ENCODE peak calls at places on chromosomes 5 and 9, in seven cellular contexts. S, E, C, I, Z, N and Q are unnamed samples.

GRCh38 chr5:35880166-35880565 is 23.5 kb downstream of the IL7R start:
- DNase-seq in S (no peak), I (no peak), E (no peak), N (no peak), Z (no peak), C (no peak), Q (no peak)

GRCh38 chr9:68755752-68756151 is 50.7 kb downstream of the PIP5K1B start:
- DNase-seq in S (no peak), C (no peak), Z (no peak), E (no peak), N (peak; percentile 51), I (no peak), Q (peak; percentile 53)

GRCh38 chr9:120876842-120877240 is at the start of gene PHF19:
- DNase-seq in I (no peak), C (no peak), Z (no peak), E (peak; percentile 57), S (no peak), N (peak; percentile 41), Q (no peak)

GRCh38 chr5:121968910-121969607 is 7.3 kb downstream of the SRFBP1 start:
- DNase-seq in E (no peak), N (no peak), C (no peak), I (no peak), S (no peak), Z (no peak), Q (no peak)

GRCh38 chr5:10836991-10837390 is 76.0 kb upstream of the DAP start:
- DNase-seq in S (no peak), E (no peak), N (no peak), C (no peak), I (no peak), Z (no peak), Q (no peak)

GRCh38 chr9:749712-750111 is 91.8 kb upstream of the DMRT1 start:
- DNase-seq in N (no peak), Z (no peak), C (no peak), E (no peak), I (no peak), S (no peak), Q (no peak)

GRCh38 chr5:1161832-1162229 is 39.6 kb upstream of the SLC6A19 start:
- DNase-seq in N (no peak), I (no peak), C (peak; percentile 79), S (peak; percentile 26), Z (peak; percentile 88), E (no peak), Q (no peak)

GRCh38 chr5:74895906-74896305 is 29.7 kb upstream of the FAM169A start:
- DNase-seq in N (no peak), S (no peak), Z (peak; percentile 86), E (no peak), C (peak; percentile 60), I (no peak), Q (no peak)

GRCh38 chr5:15525679-15526275 is 25.8 kb downstream of the FBXL7 start:
- DNase-seq in C (no peak), N (no peak), I (no peak), Z (no peak), E (no peak), S (no peak), Q (no peak)

GRCh38 chr5:66671305-66671704 is 75.1 kb downstream of the MAST4 start:
- DNase-seq in N (no peak), I (no peak), S (no peak), C (no peak), E (no peak), Z (no peak), Q (no peak)

GRCh38 chr5:57172466-57172961 is 1.3 kb upstream of the GPBP1 start:
- DNase-seq in S (no peak), I (no peak), C (peak; percentile 33), E (no peak), Z (no peak), N (no peak), Q (no peak)

GRCh38 chr9:12775963-12776774 is 1.3 kb downstream of the LURAP1L start:
- DNase-seq in C (peak; percentile 88), I (peak; percentile 62), S (peak; percentile 81), E (peak; percentile 46), Z (peak; percentile 95), N (peak; percentile 85), Q (peak; percentile 94)

GRCh38 chr9:124782661-124783574 is 6.0 kb downstream of the OLFML2A start:
- DNase-seq in S (no peak), Z (no peak), I (no peak), N (no peak), E (peak; percentile 9), C (no peak), Q (no peak)

GRCh38 chr5:35852084-35852734 is 4.5 kb upstream of the IL7R start:
- DNase-seq in I (no peak), Z (no peak), C (no peak), S (no peak), N (no peak), E (peak; percentile 32), Q (no peak)

GRCh38 chr5:148808864-148809642 is 17.4 kb upstream of the ADRB2 start:
- DNase-seq in S (peak; percentile 0), N (no peak), C (peak; percentile 21), Z (peak; percentile 46), E (peak; percentile 65), I (no peak), Q (peak; percentile 58)

GRCh38 chr9:15400281-15400941 is 22.3 kb upstream of the SNAPC3 start:
- DNase-seq in C (no peak), I (no peak), E (no peak), N (no peak), Z (no peak), S (no peak), Q (no peak)

GRCh38 chr5:139655727-139656271 is 7.7 kb downstream of the CXXC5 start:
- DNase-seq in Z (no peak), N (peak; percentile 67), S (no peak), I (no peak), E (no peak), C (peak; percentile 45), Q (peak; percentile 53)

GRCh38 chr5:78791416-78792100 is 143.0 kb upstream of the LHFPL2 start:
- DNase-seq in I (no peak), C (no peak), E (no peak), S (no peak), Z (no peak), N (no peak), Q (no peak)

GRCh38 chr9:129234491-129234890 is 56.4 kb upstream of the IER5L start:
- DNase-seq in E (no peak), Z (no peak), N (no peak), I (no peak), S (no peak), C (no peak), Q (no peak)

GRCh38 chr5:122996102-122996501 is 40.4 kb downstream of the PPIC start:
- DNase-seq in S (no peak), N (no peak), C (peak; percentile 7), Z (peak; percentile 14), E (no peak), I (no peak), Q (no peak)

GRCh38 chr9:100525563-100525962 is 52.3 kb upstream of the CAVIN4 start:
- DNase-seq in Z (no peak), S (no peak), I (no peak), E (no peak), N (no peak), C (no peak), Q (no peak)

GRCh38 chr5:1546556-1546955 is 22.8 kb upstream of the LPCAT1 start:
- DNase-seq in C (no peak), S (no peak), N (no peak), I (no peak), Z (peak; percentile 1), E (no peak), Q (no peak)

GRCh38 chr5:32503261-32503660 is 58.7 kb upstream of the ZFR start:
- DNase-seq in E (no peak), N (no peak), I (no peak), C (no peak), Z (no peak), S (no peak), Q (no peak)

GRCh38 chr5:18325431-18325830 is 691.2 kb downstream of the TAF11L14 start:
- DNase-seq in S (no peak), N (no peak), Z (no peak), I (no peak), C (no peak), E (no peak), Q (no peak)

GRCh38 chr5:24804221-24804681 is 159.5 kb upstream of the CDH10 start:
- DNase-seq in I (no peak), E (no peak), S (no peak), C (no peak), N (no peak), Z (no peak), Q (no peak)